ENCODE peak calls at places on chromosomes 2 and 18, in four cellular contexts. I is neural progenitor cell, F is Panc1, K is prostate gland. Z is an unnamed sample. For H3K27me3, the result is how much of the 10 kb centered on the place peaks cover.

GRCh38 chr2:217858519-217859466 is 144.0 kb downstream of the TNS1 start:
- DNase-seq in K (peak), I (peak), F (no peak), Z (peak)

GRCh38 chr2:148887349-148888002 is 12.4 kb downstream of the KIF5C start:
- DNase-seq in F (no peak), I (no peak), K (no peak), Z (no peak)

GRCh38 chr2:118881490-118882129 is 34.2 kb upstream of the EN1 start:
- DNase-seq in K (peak), I (peak), F (peak), Z (no peak)

GRCh38 chr2:132521321-132521720 is 104.7 kb downstream of the GPR39 start:
- DNase-seq in K (no peak), F (no peak), I (no peak), Z (no peak)

GRCh38 chr18:62729487-62730386 is 14.4 kb downstream of the PHLPP1 start:
- DNase-seq in I (no peak), K (no peak), F (no peak), Z (no peak)

GRCh38 chr2:37583867-37584266 is 87.6 kb downstream of the CDC42EP3 start:
- DNase-seq in F (no peak), I (no peak), K (no peak), Z (no peak)

GRCh38 chr2:81650048-81650971 is 1345.8 kb upstream of the LRRTM1 start:
- DNase-seq in K (no peak), I (no peak), F (peak), Z (no peak)

GRCh38 chr18:25299899-25300298 is 52.1 kb downstream of the ZNF521 start:
- DNase-seq in F (no peak), K (no peak), I (no peak), Z (no peak)

GRCh38 chr2:167748536-167748935 is 498.9 kb downstream of the STK39 start:
- DNase-seq in I (no peak), F (no peak), K (no peak), Z (no peak)

GRCh38 chr2:122480381-122481243 is 725.2 kb downstream of the TSN start:
- DNase-seq in F (no peak), I (no peak), K (no peak), Z (no peak)

GRCh38 chr2:215748446-215748845 is 264.9 kb downstream of the MREG start:
- DNase-seq in K (no peak), I (no peak), F (no peak), Z (no peak)

GRCh38 chr2:240561325-240561971 is 1.3 kb downstream of the DUSP28 start:
- DNase-seq in K (peak), F (no peak), I (no peak), Z (no peak)

GRCh38 chr2:202841090-202841867 is 30.3 kb downstream of the ICA1L start:
- DNase-seq in K (no peak), I (no peak), F (no peak), Z (no peak)

GRCh38 chr2:46858697-46859080 is 56.9 kb downstream of the MCFD2 start:
- DNase-seq in K (no peak), F (no peak), I (no peak), Z (peak)

GRCh38 chr2:18426174-18426573 is 134.3 kb downstream of the RDH14 start:
- DNase-seq in I (no peak), K (no peak), F (no peak), Z (no peak)

GRCh38 chr18:64712035-64712434 is 563.1 kb upstream of the LINC00305 start:
- DNase-seq in F (peak), I (no peak), K (no peak), Z (no peak)

GRCh38 chr18:35755369-35755768 is 173.8 kb downstream of the GALNT1 start:
- DNase-seq in K (no peak), F (no peak), I (no peak), Z (no peak)

GRCh38 chr2:120910069-120910468 is 174.4 kb downstream of the GLI2 start:
- DNase-seq in F (no peak), I (no peak), K (no peak), Z (no peak)

GRCh38 chr18:56124186-56124585 is 514.2 kb downstream of the TXNL1 start:
- DNase-seq in K (no peak), I (no peak), F (no peak), Z (peak)

GRCh38 chr2:111101592-111101991 is 19.1 kb upstream of the BCL2L11 start:
- DNase-seq in K (no peak), F (no peak), I (no peak), Z (no peak)

GRCh38 chr2:19350678-19351401 is 7.6 kb downstream of the OSR1 start:
- DNase-seq in K (no peak), F (no peak), I (no peak), Z (no peak)

GRCh38 chr2:174553811-174554493 is 43.7 kb downstream of the WIPF1 start:
- DNase-seq in I (no peak), F (no peak), K (no peak), Z (no peak)

GRCh38 chr2:70608373-70608772 is 54.7 kb upstream of the TGFA start:
- DNase-seq in I (no peak), K (no peak), F (no peak), Z (no peak)

GRCh38 chr2:75896779-75897366 is 186.2 kb upstream of the GCFC2 start:
- DNase-seq in K (no peak), F (peak), I (peak), Z (no peak)

GRCh38 chr2:72921088-72921851 is 4.0 kb downstream of the EMX1 start:
- DNase-seq in F (no peak), I (no peak), K (no peak), Z (no peak)

GRCh38 chr2:36993841-36994620 is 27.7 kb upstream of the STRN start:
- DNase-seq in I (no peak), F (no peak), K (no peak), Z (no peak)

DNA sequence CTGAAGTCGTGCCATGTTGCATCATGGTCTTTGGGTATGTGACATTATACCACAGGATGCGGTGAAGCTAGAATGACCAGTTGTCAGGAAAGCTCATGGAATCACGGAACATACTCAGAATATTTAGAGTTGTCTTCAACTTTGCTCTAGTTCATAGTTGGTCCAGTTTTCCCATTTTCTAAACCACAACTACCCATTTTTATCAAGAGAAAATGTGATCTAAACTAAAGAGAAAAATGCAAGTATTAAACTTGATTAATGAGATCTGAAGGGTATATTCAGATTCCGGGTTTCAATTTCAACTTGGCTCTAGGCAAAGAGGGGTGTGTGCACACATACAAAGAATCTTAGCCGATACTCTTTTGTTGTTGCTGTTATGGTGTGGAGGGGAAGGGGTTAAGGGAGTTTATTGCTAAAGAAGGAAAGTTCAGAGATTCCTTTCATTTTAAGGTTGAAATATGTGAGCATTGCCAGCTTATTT is 516.5 kb upstream of the ZEB2 start:
- DNase-seq in F (no peak), I (no peak), K (no peak), Z (no peak)
- H3K4me3 ChIP-seq in F (no peak), I (no peak), K (no peak), Z (no peak)

GRCh38 chr18:78875268-78875997 is 104.2 kb upstream of the SALL3 start:
- DNase-seq in I (peak), K (peak), F (peak), Z (no peak)

GRCh38 chr18:78875998-78876650 is 103.5 kb upstream of the SALL3 start:
- DNase-seq in K (no peak), I (no peak), F (no peak), Z (no peak)

GRCh38 chr18:78876868-78877267 is 102.8 kb upstream of the SALL3 start:
- DNase-seq in K (no peak), F (no peak), I (no peak), Z (no peak)

GRCh38 chr18:78871631-78872030 is 108.0 kb upstream of the SALL3 start:
- DNase-seq in K (no peak), I (no peak), F (no peak), Z (no peak)

DNA sequence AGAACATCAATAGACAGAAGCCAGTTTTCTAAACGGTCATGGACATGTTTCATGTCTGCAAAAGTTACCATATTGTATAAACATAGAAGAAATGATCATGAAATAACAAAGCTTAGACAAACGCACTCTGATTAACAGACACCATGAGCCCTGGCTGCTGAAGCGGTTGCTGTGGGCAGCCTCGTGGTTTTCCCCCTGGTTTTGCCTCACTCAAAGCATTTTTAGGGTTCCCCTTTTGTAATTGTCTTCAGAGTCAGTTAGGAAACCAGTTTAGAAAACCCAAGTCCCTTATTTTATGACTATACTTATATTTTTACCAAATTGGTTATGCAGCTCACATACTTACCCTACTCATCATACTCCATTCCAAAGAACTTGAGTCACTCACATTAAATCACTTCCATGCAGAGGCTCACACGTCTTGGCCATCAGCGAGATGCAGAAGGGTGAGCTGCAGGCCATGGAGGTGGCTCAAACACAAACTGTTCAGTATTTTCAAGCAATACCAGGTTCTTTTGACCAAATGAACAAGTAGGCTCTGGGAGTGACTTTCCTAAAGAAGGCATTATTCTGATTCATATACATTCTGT is 105.6 kb upstream of the SALL3 start:
- DNase-seq in K (no peak), I (no peak), F (no peak), Z (no peak)
- H3K27me3 ChIP-seq in K (under half), I (under half), F (under half), Z (under half)

GRCh38 chr2:227413371-227413770 is 25.6 kb upstream of the SCYGR1 start:
- DNase-seq in I (no peak), F (no peak), K (no peak), Z (no peak)

GRCh38 chr2:227416669-227417068 is 28.9 kb upstream of the SCYGR1 start:
- DNase-seq in F (no peak), K (no peak), I (no peak), Z (no peak)

GRCh38 chr2:227412877-227413276 is 25.1 kb upstream of the SCYGR1 start:
- DNase-seq in F (no peak), K (no peak), I (no peak), Z (no peak)

GRCh38 chr2:227414846-227415245 is 27.1 kb upstream of the SCYGR1 start:
- DNase-seq in F (no peak), K (no peak), I (no peak), Z (no peak)

DNA sequence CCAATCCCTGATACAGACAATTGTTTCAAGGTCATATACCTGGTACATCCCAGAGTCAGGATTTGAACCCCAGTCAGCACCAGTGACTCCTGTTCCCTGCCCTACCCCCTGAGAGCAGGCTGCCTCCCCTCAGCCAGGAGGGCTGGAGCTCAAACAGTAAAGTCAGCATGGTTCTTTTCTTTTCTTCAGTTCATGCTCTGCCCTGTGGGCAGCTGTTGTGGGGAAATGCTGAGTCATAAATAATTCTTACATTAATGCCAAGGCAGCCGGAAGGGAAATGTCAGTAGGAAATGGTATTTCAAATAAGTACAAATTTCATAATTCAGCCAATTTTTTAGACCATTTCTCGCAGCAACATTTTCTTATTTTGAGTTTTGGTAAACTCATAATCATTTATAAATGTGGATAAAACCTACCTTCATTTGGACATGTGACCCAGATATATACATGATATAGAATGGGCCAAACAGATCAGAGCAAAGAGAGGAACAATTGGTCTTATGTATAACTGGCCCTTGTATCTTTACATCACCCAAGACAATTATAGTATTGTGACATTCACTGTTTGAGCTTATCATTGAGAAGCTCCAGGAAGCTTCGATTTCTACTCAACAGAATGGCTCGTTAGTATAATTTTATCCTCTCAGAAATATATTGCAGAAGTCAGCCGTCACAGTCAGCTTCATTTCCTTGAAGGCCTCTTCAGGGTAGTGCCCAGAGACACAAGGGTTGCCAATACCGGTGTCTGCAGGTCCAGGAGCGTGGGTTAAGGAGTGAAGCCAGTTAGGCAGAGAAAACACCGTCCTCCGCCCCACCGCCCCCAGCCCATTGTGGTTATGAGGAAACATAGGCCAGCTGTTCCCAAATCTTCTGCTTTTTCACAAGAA is 28.0 kb upstream of the SCYGR1 start:
- DNase-seq in I (no peak), F (no peak), K (no peak), Z (no peak)
- H3K4me3 ChIP-seq in I (no peak), F (no peak), K (no peak), Z (no peak)

GRCh38 chr2:239495816-239496371 is 95.1 kb upstream of the HDAC4 start:
- DNase-seq in I (no peak), F (no peak), K (no peak), Z (no peak)
- H3K27me3 ChIP-seq in I (under half), F (under half), K (under half), Z (under half)

GRCh38 chr2:44803100-44803424 is 138.4 kb upstream of the SIX3 start:
- DNase-seq in I (no peak), F (no peak), K (no peak), Z (no peak)
- H3K4me3 ChIP-seq in I (peak), F (no peak), K (no peak), Z (no peak)

DNA sequence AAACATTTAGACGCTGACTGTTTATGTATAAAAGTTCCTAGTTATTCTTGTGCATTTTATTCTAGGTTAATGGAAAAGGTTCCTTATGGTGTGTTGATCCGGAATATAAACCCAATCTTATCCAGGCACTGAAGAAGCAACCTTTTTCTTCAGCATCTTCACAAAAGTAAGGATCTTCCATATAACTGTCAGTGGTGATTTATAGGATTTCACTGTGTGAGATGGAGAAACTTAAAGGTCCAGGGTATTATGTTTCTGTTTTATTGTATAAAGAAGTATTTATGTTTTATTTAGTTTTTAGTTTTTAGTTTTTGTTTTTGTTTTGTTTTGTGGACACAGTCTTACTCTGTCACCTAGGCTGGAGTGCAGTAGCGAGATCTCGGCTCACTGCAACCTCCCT is 171.0 kb upstream of the STON1 start:
- DNase-seq in K (no peak), F (no peak), I (no peak), Z (no peak)
- H3K27me3 ChIP-seq in K (under half), F (under half), I (under half), Z (under half)

GRCh38 chr2:32922466-32922865 is 24.3 kb upstream of the LTBP1 start:
- DNase-seq in K (no peak), I (no peak), F (no peak), Z (no peak)

GRCh38 chr2:32930436-32930835 is 16.3 kb upstream of the LTBP1 start:
- DNase-seq in K (no peak), I (no peak), F (no peak), Z (no peak)

GRCh38 chr2:32925976-32926707 is 20.6 kb upstream of the LTBP1 start:
- DNase-seq in I (no peak), K (no peak), F (no peak), Z (no peak)

GRCh38 chr2:32926708-32927084 is 20.1 kb upstream of the LTBP1 start:
- DNase-seq in K (no peak), F (no peak), I (peak), Z (peak)

DNA sequence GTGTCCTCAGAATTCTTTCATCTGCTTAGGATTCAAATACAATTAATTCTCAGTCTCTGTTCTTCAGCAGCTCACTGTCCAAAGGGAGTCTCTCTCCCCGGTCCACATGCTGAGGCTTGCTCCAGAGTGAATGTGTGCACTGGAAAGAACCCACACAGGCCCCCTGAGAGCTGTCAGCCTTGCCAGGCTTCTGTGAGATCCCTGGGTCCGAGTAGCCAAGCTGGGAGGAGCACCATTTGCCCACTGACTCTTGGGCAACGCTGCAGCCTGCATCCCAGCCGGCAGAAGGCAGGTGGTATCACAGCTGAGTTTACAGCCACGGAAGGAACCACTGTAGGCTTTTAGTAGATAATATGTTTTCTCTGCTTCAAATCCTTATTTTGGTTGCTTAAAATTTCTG is 21.5 kb upstream of the LTBP1 start:
- DNase-seq in I (no peak), K (no peak), F (no peak), Z (no peak)
- H3K4me3 ChIP-seq in I (no peak), K (no peak), F (no peak), Z (no peak)

GRCh38 chr2:29848566-29849310 is 72.6 kb downstream of the ALK start:
- DNase-seq in I (no peak), F (no peak), K (no peak), Z (no peak)
- H3K27me3 ChIP-seq in I (under half), F (under half), K (under half), Z (under half)

GRCh38 chr2:86335865-86336321 is 1.5 kb downstream of the REEP1 start:
- DNase-seq in F (no peak), K (no peak), I (peak), Z (no peak)

GRCh38 chr2:86336350-86337234 is 834 bp downstream of the REEP1 start:
- DNase-seq in K (no peak), F (no peak), I (peak), Z (no peak)

GRCh38 chr2:86341470-86341869 is 4.0 kb upstream of the REEP1 start:
- DNase-seq in I (no peak), K (no peak), F (no peak), Z (no peak)

GRCh38 chr2:86338778-86339295 is 1.4 kb upstream of the REEP1 start:
- DNase-seq in F (no peak), I (no peak), K (no peak), Z (no peak)

GRCh38 chr2:86337235-86338099 is at the start of gene REEP1:
- DNase-seq in K (no peak), I (peak), F (no peak), Z (no peak)
- H3K4me3 ChIP-seq in K (peak), I (peak), F (peak), Z (peak)